ENCODE peak calls at places on chromosomes 7 and 10, in seven cellular contexts. One of them, this sample, is unnamed.
A peak's percentile ranks its signal among the peaks of the same experiment; 100 is the strongest.

GRCh38 chr7:3747452-3747851 is 446.4 kb downstream of the SDK1 start:
- DNase-seq in CD8-positive, alpha-beta memory T cell: no peak
- DNase-seq in T-helper 22 cell: no peak
- DNase-seq in ovary: no peak
- DNase-seq in omental fat pad: no peak
- DNase-seq in iPS DF 6.9: no peak
- DNase-seq in PC-9: no peak
- DNase-seq in this sample: no peak

GRCh38 chr7:101410743-101411476 is 48.2 kb downstream of the COL26A1 start:
- DNase-seq in T-helper 22 cell: no peak
- DNase-seq in CD8-positive, alpha-beta memory T cell: no peak
- DNase-seq in iPS DF 6.9: peak; percentile 96
- DNase-seq in ovary: no peak
- DNase-seq in PC-9: no peak
- DNase-seq in omental fat pad: no peak
- DNase-seq in this sample: peak; percentile 79

GRCh38 chr10:77616766-77617165 is 20.8 kb downstream of the KCNMA1 start:
- DNase-seq in CD8-positive, alpha-beta memory T cell: no peak
- DNase-seq in PC-9: no peak
- DNase-seq in iPS DF 6.9: no peak
- DNase-seq in omental fat pad: no peak
- DNase-seq in T-helper 22 cell: no peak
- DNase-seq in ovary: no peak
- DNase-seq in this sample: no peak

GRCh38 chr7:137395425-137395824 is 51.9 kb upstream of the PTN start:
- DNase-seq in CD8-positive, alpha-beta memory T cell: no peak
- DNase-seq in T-helper 22 cell: no peak
- DNase-seq in PC-9: no peak
- DNase-seq in iPS DF 6.9: no peak
- DNase-seq in ovary: no peak
- DNase-seq in omental fat pad: no peak
- DNase-seq in this sample: no peak

GRCh38 chr10:79324032-79324695 is 23.1 kb upstream of the PPIF start:
- DNase-seq in T-helper 22 cell: no peak
- DNase-seq in PC-9: no peak
- DNase-seq in iPS DF 6.9: no peak
- DNase-seq in omental fat pad: no peak
- DNase-seq in ovary: no peak
- DNase-seq in CD8-positive, alpha-beta memory T cell: no peak
- DNase-seq in this sample: no peak

GRCh38 chr7:17401806-17402627 is 103.6 kb downstream of the AHR start:
- DNase-seq in iPS DF 6.9: no peak
- DNase-seq in PC-9: no peak
- DNase-seq in CD8-positive, alpha-beta memory T cell: no peak
- DNase-seq in omental fat pad: no peak
- DNase-seq in ovary: no peak
- DNase-seq in T-helper 22 cell: no peak
- DNase-seq in this sample: no peak

GRCh38 chr7:10802526-10802925 is 171.1 kb upstream of the PHF14 start:
- DNase-seq in omental fat pad: no peak
- DNase-seq in iPS DF 6.9: no peak
- DNase-seq in PC-9: no peak
- DNase-seq in ovary: no peak
- DNase-seq in CD8-positive, alpha-beta memory T cell: no peak
- DNase-seq in T-helper 22 cell: no peak
- DNase-seq in this sample: no peak

GRCh38 chr10:109454691-109455090 is 468.6 kb downstream of the XPNPEP1 start:
- DNase-seq in ovary: no peak
- DNase-seq in omental fat pad: no peak
- DNase-seq in T-helper 22 cell: no peak
- DNase-seq in iPS DF 6.9: no peak
- DNase-seq in CD8-positive, alpha-beta memory T cell: no peak
- DNase-seq in PC-9: no peak
- DNase-seq in this sample: no peak

GRCh38 chr10:8453587-8453986 is 399.1 kb downstream of the GATA3 start:
- DNase-seq in ovary: peak; percentile 21
- DNase-seq in T-helper 22 cell: no peak
- DNase-seq in omental fat pad: no peak
- DNase-seq in PC-9: no peak
- DNase-seq in iPS DF 6.9: no peak
- DNase-seq in CD8-positive, alpha-beta memory T cell: no peak
- DNase-seq in this sample: no peak

GRCh38 chr10:62594093-62594520 is 210.4 kb upstream of the ADO start:
- DNase-seq in T-helper 22 cell: no peak
- DNase-seq in omental fat pad: no peak
- DNase-seq in CD8-positive, alpha-beta memory T cell: peak; percentile 62
- DNase-seq in iPS DF 6.9: peak; percentile 29
- DNase-seq in PC-9: no peak
- DNase-seq in ovary: peak; percentile 71
- DNase-seq in this sample: no peak

GRCh38 chr10:92816106-92816505 is 32.2 kb upstream of the EXOC6 start:
- DNase-seq in PC-9: peak; percentile 49
- DNase-seq in omental fat pad: no peak
- DNase-seq in T-helper 22 cell: no peak
- DNase-seq in ovary: no peak
- DNase-seq in iPS DF 6.9: no peak
- DNase-seq in CD8-positive, alpha-beta memory T cell: no peak
- DNase-seq in this sample: no peak

This sample was measured in iPS DF 19.7.